ENCODE peak calls at places on chromosomes 1 and 21, in five cellular contexts. D is endodermal cell, I is uterus, R is upper lobe of left lung, K is MM.1S. Q is an unnamed sample.

GRCh38 chr1:182029379-182030331 is 31.9 kb downstream of the ZNF648 start:
- DNase-seq in D (peak; percentile 100), K (peak; percentile 99), I (peak; percentile 98), R (peak; percentile 98), Q (peak; percentile 99)

GRCh38 chr1:26391450-26391849 is 18.9 kb upstream of the ZNF683 start:
- DNase-seq in K (no peak), D (peak; percentile 75), I (no peak), R (no peak), Q (no peak)

GRCh38 chr1:183609313-183609712 is 19.1 kb upstream of the NCF2 start:
- DNase-seq in I (peak; percentile 60), K (no peak), D (peak; percentile 54), R (peak; percentile 78), Q (no peak)

GRCh38 chr1:104132386-104132973 is 382.8 kb downstream of the AMY1C start:
- DNase-seq in D (peak; percentile 54), K (peak; percentile 48), I (no peak), R (no peak), Q (no peak)

GRCh38 chr1:73593379-73593778 is 604.6 kb downstream of the LRRIQ3 start:
- DNase-seq in I (no peak), R (peak; percentile 78), D (peak; percentile 49), K (peak; percentile 29), Q (no peak)

GRCh38 chr21:45859041-45859761 is 122.4 kb upstream of the COL6A1 start:
- DNase-seq in I (no peak), R (no peak), K (no peak), D (peak; percentile 44), Q (no peak)

GRCh38 chr1:19949016-19949415 is 25.6 kb upstream of the PLA2G2E start:
- DNase-seq in K (no peak), D (no peak), R (no peak), I (no peak), Q (no peak)

GRCh38 chr1:11753555-11754208 is 8.3 kb upstream of the C1orf167 start:
- DNase-seq in K (no peak), I (no peak), R (no peak), D (no peak), Q (no peak)

GRCh38 chr1:74771913-74772515 is 39.1 kb downstream of the TYW3 start:
- DNase-seq in D (no peak), R (no peak), K (peak; percentile 65), I (no peak), Q (no peak)

GRCh38 chr1:21149862-21150432 is 26.8 kb downstream of the EIF4G3 start:
- DNase-seq in R (no peak), D (peak; percentile 53), K (no peak), I (no peak), Q (no peak)

GRCh38 chr1:14726606-14727005 is 128.1 kb downstream of the KAZN start:
- DNase-seq in K (no peak), I (no peak), R (no peak), D (peak; percentile 87), Q (no peak)

GRCh38 chr1:2350486-2350885 is 40.9 kb downstream of the MORN1 start:
- DNase-seq in K (no peak), D (no peak), R (no peak), I (no peak), Q (peak; percentile 8)

GRCh38 chr1:63368131-63368530 is 704 bp downstream of the ALG6 start:
- DNase-seq in K (peak; percentile 16), D (no peak), I (no peak), R (no peak), Q (no peak)

GRCh38 chr1:27633298-27633610 is 1.7 kb downstream of the FGR start:
- DNase-seq in R (no peak), D (no peak), K (no peak), I (no peak), Q (no peak)

GRCh38 chr1:9884805-9885204 is 25.3 kb downstream of the CTNNBIP1 start:
- DNase-seq in R (no peak), D (no peak), I (no peak), K (no peak), Q (no peak)

GRCh38 chr21:17554619-17555472 is 42.0 kb downstream of the CXADR start:
- DNase-seq in R (no peak), I (no peak), K (no peak), D (no peak), Q (no peak)

GRCh38 chr21:37257967-37258877 is 8.9 kb downstream of the VPS26C start:
- DNase-seq in R (peak; percentile 64), K (no peak), D (peak; percentile 91), I (peak; percentile 48), Q (peak; percentile 65)

GRCh38 chr21:16608209-16608830 is 878.5 kb downstream of the USP25 start:
- DNase-seq in I (no peak), R (no peak), D (peak; percentile 50), K (no peak), Q (no peak)

GRCh38 chr1:181033128-181033798 is 520 bp upstream of the MR1 start:
- DNase-seq in R (peak; percentile 73), D (no peak), K (no peak), I (no peak), Q (no peak)

GRCh38 chr1:106978477-106979322 is 77.8 kb upstream of the PRMT6 start:
- DNase-seq in I (no peak), R (no peak), K (no peak), D (no peak), Q (no peak)

GRCh38 chr1:211920141-211920572 is 89.6 kb upstream of the LPGAT1 start:
- DNase-seq in I (no peak), K (no peak), R (peak; percentile 42), D (no peak), Q (no peak)

GRCh38 chr1:167642501-167642826 is 12.4 kb downstream of the RCSD1 start:
- DNase-seq in D (no peak), I (no peak), R (no peak), K (no peak), Q (no peak)

GRCh38 chr1:113811353-113811887 is 856 bp downstream of the RSBN1 start:
- DNase-seq in R (peak; percentile 23), K (peak; percentile 6), D (peak; percentile 86), I (no peak), Q (no peak)

GRCh38 chr1:113429461-113430153 is 39.3 kb downstream of the MAGI3 start:
- DNase-seq in K (peak; percentile 50), D (no peak), I (no peak), R (no peak), Q (no peak)

GRCh38 chr21:33334191-33334590 is 9.4 kb downstream of the IFNAR1 start:
- DNase-seq in R (no peak), D (no peak), I (no peak), K (no peak), Q (no peak)
- H3K9me3 ChIP-seq in R (no peaks in the 10 kb centered on the region), D (peaks cover 32% of the 10 kb centered on the region), I (no peaks in the 10 kb centered on the region), K (no peaks in the 10 kb centered on the region), Q (no peaks in the 10 kb centered on the region)

GRCh38 chr1:248417854-248418253 is 15.0 kb downstream of the OR2T1 start:
- DNase-seq in R (no peak), K (no peak), D (no peak), I (no peak), Q (no peak)
- H3K9me3 ChIP-seq in R (no peaks in the 10 kb centered on the region), K (no peaks in the 10 kb centered on the region), D (peaks cover 77% of the 10 kb centered on the region), I (no peaks in the 10 kb centered on the region), Q (no peaks in the 10 kb centered on the region)

DNA sequence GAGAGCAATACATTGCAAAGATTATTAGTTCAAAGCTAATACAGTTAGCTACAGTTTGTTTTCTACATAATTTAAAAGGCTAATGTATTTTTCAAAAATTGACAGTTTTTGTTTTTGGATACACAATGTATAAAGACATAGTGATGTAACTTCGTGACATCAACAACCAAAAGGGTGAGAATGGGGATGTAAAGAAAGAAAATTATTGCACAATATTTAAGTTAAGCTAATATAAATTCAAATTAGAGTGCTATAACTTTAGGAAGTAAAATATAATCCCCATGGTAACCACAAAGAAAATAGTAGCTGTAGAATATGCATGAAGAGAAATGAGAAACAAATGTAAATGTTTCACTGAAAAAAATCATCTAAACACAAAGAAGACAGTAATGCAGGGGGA is 334.4 kb upstream of the DEPDC1 start:
- DNase-seq in D (no peak), R (no peak), I (no peak), K (no peak), Q (no peak)
- H3K9me3 ChIP-seq in D (peaks cover 24% of the 10 kb centered on the region), R (peaks cover 7% of the 10 kb centered on the region), I (no peaks in the 10 kb centered on the region), K (no peaks in the 10 kb centered on the region), Q (no peaks in the 10 kb centered on the region)

GRCh38 chr1:248029770-248030169 is at the start of gene OR2L2:
- DNase-seq in R (no peak), I (no peak), K (no peak), D (no peak), Q (no peak)
- H3K9me3 ChIP-seq in R (peaks cover 12% of the 10 kb centered on the region), I (no peaks in the 10 kb centered on the region), K (no peaks in the 10 kb centered on the region), D (peaks cover 75% of the 10 kb centered on the region), Q (peaks cover 3% of the 10 kb centered on the region)